ENCODE peak calls at places on chromosomes 13 and 19, in eight cellular contexts. E is GM10248, G is neural crest cell, Y is heart left ventricle, R is MV-4-11, I is GM12865, U is NCI-H146, S is aorta. C is an unnamed sample.

GRCh38 chr19:39444598-39445257 is 654 bp upstream of the SUPT5H start:
- DNase-seq in R (no peak), E (no peak), S (no peak), I (peak; percentile 32), U (peak; percentile 35), G (no peak), Y (no peak), C (no peak)

GRCh38 chr13:60135344-60135743 is 28.4 kb downstream of the DIAPH3 start:
- DNase-seq in R (no peak), U (no peak), I (no peak), Y (no peak), S (no peak), G (no peak), E (no peak), C (no peak)

GRCh38 chr13:97371486-97372109 is 62.4 kb upstream of the RAP2A start:
- DNase-seq in G (no peak), I (no peak), U (no peak), E (no peak), Y (no peak), S (no peak), R (no peak), C (no peak)

GRCh38 chr19:8131517-8131916 is 17.9 kb downstream of the FBN3 start:
- DNase-seq in Y (no peak), U (no peak), S (no peak), E (no peak), R (no peak), G (no peak), I (no peak), C (no peak)

GRCh38 chr19:7301525-7301924 is 7.3 kb upstream of the INSR start:
- DNase-seq in E (no peak), U (no peak), S (no peak), Y (no peak), I (no peak), G (no peak), R (peak; percentile 77), C (no peak)

GRCh38 chr19:14411161-14411560 is 8.0 kb downstream of the DDX39A start:
- DNase-seq in G (no peak), U (no peak), E (peak; percentile 8), S (no peak), R (no peak), I (no peak), Y (no peak), C (no peak)

GRCh38 chr19:39765091-39766076 is 13.3 kb upstream of the LEUTX start:
- DNase-seq in I (peak; percentile 49), U (peak; percentile 34), E (no peak), G (peak; percentile 76), S (no peak), Y (no peak), R (peak; percentile 18), C (peak; percentile 66)

GRCh38 chr13:79870123-79870522 is 389.2 kb downstream of the NDFIP2 start:
- DNase-seq in U (no peak), Y (no peak), I (no peak), E (no peak), G (no peak), S (no peak), R (no peak), C (peak; percentile 61)

GRCh38 chr19:1259206-1259872 is 9.8 kb upstream of the CIRBP start:
- DNase-seq in Y (peak; percentile 93), G (no peak), I (peak; percentile 95), R (peak; percentile 75), U (peak; percentile 41), S (peak; percentile 86), E (peak; percentile 68), C (peak; percentile 63)

GRCh38 chr13:84208251-84208650 is 326.0 kb upstream of the SLITRK1 start:
- DNase-seq in U (no peak), Y (no peak), I (peak; percentile 0), S (no peak), G (no peak), E (no peak), R (no peak), C (peak; percentile 16)

GRCh38 chr19:4379383-4380253 is 20.7 kb downstream of the SH3GL1 start:
- DNase-seq in G (no peak), R (no peak), I (peak; percentile 72), U (no peak), E (peak; percentile 60), Y (no peak), S (no peak), C (peak; percentile 73)

GRCh38 chr19:10816691-10817090 is 19.3 kb downstream of the TMED1 start:
- DNase-seq in U (no peak), R (no peak), G (no peak), E (no peak), S (no peak), I (no peak), Y (no peak), C (no peak)

GRCh38 chr19:30846102-30846501 is 473.9 kb downstream of the ZNF536 start:
- DNase-seq in E (no peak), S (no peak), I (no peak), Y (no peak), G (no peak), U (no peak), R (no peak), C (no peak)

GRCh38 chr19:13055213-13056051 is 47.2 kb downstream of the LYL1 start:
- DNase-seq in S (peak; percentile 93), U (no peak), I (no peak), R (no peak), E (no peak), G (no peak), Y (peak; percentile 88), C (peak; percentile 95)

GRCh38 chr19:43811833-43812232 is 9.6 kb upstream of the LYPD5 start:
- DNase-seq in Y (no peak), I (no peak), S (no peak), U (no peak), R (no peak), G (no peak), E (no peak), C (no peak)

GRCh38 chr19:18059902-18060301 is 26.8 kb downstream of the IL12RB1 start:
- DNase-seq in I (no peak), E (no peak), R (peak; percentile 6), U (no peak), Y (no peak), S (no peak), G (no peak), C (no peak)

GRCh38 chr13:50916701-50917184 is 7.2 kb downstream of the RNASEH2B start:
- DNase-seq in R (peak; percentile 97), U (peak; percentile 28), S (peak; percentile 51), G (no peak), Y (no peak), E (peak; percentile 20), I (peak; percentile 66), C (no peak)

GRCh38 chr13:33466262-33466661 is 180.7 kb upstream of the STARD13 start:
- DNase-seq in G (no peak), E (no peak), U (no peak), I (no peak), Y (no peak), S (no peak), R (no peak), C (no peak)

GRCh38 chr19:45569619-45570421 is 14.8 kb downstream of the OPA3 start:
- DNase-seq in E (peak; percentile 66), R (peak; percentile 14), I (peak; percentile 80), Y (peak; percentile 77), G (peak; percentile 72), U (peak; percentile 46), S (peak; percentile 61), C (peak; percentile 46)

GRCh38 chr19:50331187-50332013 is 2.2 kb upstream of the KCNC3 start:
- DNase-seq in G (no peak), S (no peak), Y (peak; percentile 31), I (peak; percentile 57), U (peak; percentile 30), E (peak; percentile 22), R (no peak), C (no peak)

GRCh38 chr19:46049597-46049996 is 8.8 kb upstream of the IGFL4 start:
- DNase-seq in R (no peak), U (peak; percentile 24), I (peak; percentile 3), E (no peak), S (no peak), G (no peak), Y (no peak), C (no peak)

GRCh38 chr13:67023088-67023893 is 206.8 kb downstream of the PCDH9 start:
- DNase-seq in I (no peak), U (no peak), G (no peak), E (no peak), Y (no peak), R (no peak), S (no peak), C (peak; percentile 90)

GRCh38 chr13:80338781-80339577 is 1.9 kb downstream of the SPRY2 start:
- DNase-seq in Y (peak; percentile 80), R (peak; percentile 47), G (peak; percentile 65), S (peak; percentile 88), E (peak; percentile 40), U (peak; percentile 33), I (peak; percentile 40), C (peak; percentile 87)

GRCh38 chr19:19602136-19602712 is 16.3 kb downstream of the PBX4 start:
- DNase-seq in E (no peak), U (no peak), I (no peak), G (no peak), R (no peak), Y (no peak), S (no peak), C (no peak)

GRCh38 chr13:104809483-104809882 is 1726.0 kb downstream of the EFNB2 start:
- DNase-seq in G (no peak), U (no peak), Y (no peak), I (no peak), R (peak; percentile 91), E (no peak), S (no peak), C (peak; percentile 30)

GRCh38 chr19:43605875-43606568 is 5.9 kb upstream of the SRRM5 start:
- DNase-seq in E (no peak), G (no peak), Y (no peak), R (no peak), U (no peak), S (no peak), I (no peak), C (no peak)

GRCh38 chr13:47399599-47399998 is 502.7 kb upstream of the HTR2A start:
- DNase-seq in S (no peak), R (no peak), U (no peak), G (no peak), I (no peak), Y (no peak), E (no peak), C (no peak)

GRCh38 chr13:25920931-25921330 is 130.9 kb downstream of the SHISA2 start:
- DNase-seq in E (no peak), R (no peak), G (no peak), I (no peak), S (no peak), U (no peak), Y (no peak), C (no peak)

GRCh38 chr19:8096071-8096470 is 43.5 kb downstream of the CCL25 start:
- DNase-seq in S (no peak), R (no peak), U (no peak), E (no peak), Y (no peak), I (peak; percentile 14), G (no peak), C (no peak)